ENCODE peak calls at places on chromosomes 13 and 19, in six cellular contexts. D is heart right ventricle; H is CD8-positive, alpha-beta memory T cell; Z is tibial artery; Q is psoas muscle; N is gastrocnemius medialis. C is an unnamed sample. For H3K27me3, the result is how much of the 10 kb centered on the place peaks cover.

GRCh38 chr19:10718205-10719196 is 622 bp downstream of the DNM2 start:
- DNase-seq in Z (peak), Q (peak), D (no peak), H (peak), N (peak), C (no peak)

GRCh38 chr13:67369895-67370660 is 139.9 kb upstream of the PCDH9 start:
- DNase-seq in H (no peak), N (no peak), D (no peak), Z (no peak), Q (no peak), C (no peak)

GRCh38 chr13:102286326-102286725 is 115.5 kb downstream of the FGF14 start:
- DNase-seq in D (no peak), Z (no peak), H (no peak), N (no peak), Q (no peak), C (no peak)

GRCh38 chr19:49872245-49873148 is 4.7 kb downstream of the AKT1S1 start:
- DNase-seq in Z (no peak), N (no peak), Q (peak), D (no peak), H (no peak), C (no peak)

GRCh38 chr19:13727798-13728197 is 36.5 kb upstream of the MRI1 start:
- DNase-seq in Q (no peak), Z (no peak), N (no peak), D (peak), H (no peak), C (no peak)

GRCh38 chr19:45406165-45406956 is at the start of gene POLR1G:
- DNase-seq in H (peak), Q (peak), D (peak), Z (peak), N (peak), C (peak)

GRCh38 chr19:5563941-5564612 is 3.7 kb downstream of the TINCR start:
- DNase-seq in Z (no peak), Q (no peak), N (no peak), H (no peak), D (no peak), C (no peak)

GRCh38 chr13:106609116-106609515 is 41.2 kb upstream of the ARGLU1 start:
- DNase-seq in Z (no peak), D (no peak), H (no peak), N (no peak), Q (no peak), C (no peak)

GRCh38 chr19:29587518-29587986 is 18.5 kb upstream of the POP4 start:
- DNase-seq in N (no peak), D (no peak), H (peak), Z (no peak), Q (no peak), C (no peak)

GRCh38 chr13:74661851-74662250 is 527.6 kb upstream of the KLF12 start:
- DNase-seq in Q (no peak), Z (no peak), N (no peak), H (no peak), D (no peak), C (no peak)

GRCh38 chr13:105971312-105971711 is 564.1 kb downstream of the EFNB2 start:
- DNase-seq in D (no peak), N (no peak), H (no peak), Z (no peak), Q (no peak), C (no peak)

GRCh38 chr13:38775085-38775484 is 88.2 kb downstream of the FREM2 start:
- DNase-seq in Z (no peak), D (no peak), N (no peak), H (no peak), Q (no peak), C (no peak)

GRCh38 chr13:99416411-99417121 is 84.7 kb upstream of the TM9SF2 start:
- DNase-seq in Q (no peak), D (no peak), N (no peak), H (no peak), Z (peak), C (peak)

GRCh38 chr13:25973085-25973484 is 78.7 kb downstream of the SHISA2 start:
- DNase-seq in H (no peak), D (no peak), N (peak), Z (no peak), Q (peak), C (no peak)

GRCh38 chr13:114109646-114110045 is 22.8 kb downstream of the RASA3 start:
- DNase-seq in Q (peak), H (peak), N (peak), D (no peak), Z (peak), C (no peak)

GRCh38 chr13:113649212-113649611 is 8.8 kb downstream of the ATP4B start:
- DNase-seq in D (no peak), Z (peak), Q (no peak), H (no peak), N (peak), C (peak)

GRCh38 chr19:32824906-32825608 is 44.5 kb downstream of the SLC7A9 start:
- DNase-seq in H (no peak), Q (no peak), Z (no peak), N (no peak), D (no peak), C (no peak)

GRCh38 chr13:47454986-47455385 is 546.1 kb downstream of the SUCLA2 start:
- DNase-seq in H (no peak), Q (no peak), D (no peak), N (no peak), Z (no peak), C (no peak)

GRCh38 chr19:2587001-2587719 is 111.2 kb downstream of the GADD45B start:
- DNase-seq in H (no peak), D (no peak), Q (no peak), Z (peak), N (no peak), C (no peak)

GRCh38 chr19:44113784-44114390 is 688 bp downstream of the ZNF225 start:
- DNase-seq in H (no peak), D (peak), N (no peak), Q (no peak), Z (no peak), C (no peak)

GRCh38 chr19:12155324-12155723 is 1.2 kb downstream of the ZNF625 start:
- DNase-seq in D (no peak), H (no peak), Z (no peak), Q (no peak), N (no peak), C (no peak)

GRCh38 chr13:33284916-33285315 is 639 bp downstream of the STARD13 start:
- DNase-seq in Z (no peak), N (no peak), D (no peak), Q (no peak), H (no peak), C (no peak)

GRCh38 chr13:24671367-24672117 is 8.7 kb upstream of the ATP12A start:
- DNase-seq in Z (peak), D (peak), H (peak), Q (no peak), N (no peak), C (no peak)

GRCh38 chr19:11693505-11694499 is 44.9 kb downstream of the ZNF823 start:
- DNase-seq in N (no peak), Z (no peak), Q (no peak), D (no peak), H (no peak), C (no peak)

GRCh38 chr13:113447596-113447995 is 5.7 kb downstream of the ADPRHL1 start:
- DNase-seq in Z (no peak), D (no peak), H (no peak), Q (no peak), N (no peak), C (peak)

GRCh38 chr13:35573639-35574038 is 97.2 kb upstream of the MAB21L1 start:
- DNase-seq in Q (no peak), H (no peak), D (no peak), N (no peak), Z (no peak), C (no peak)

GRCh38 chr19:37467608-37468090 is 405 bp upstream of the ZNF569 start:
- DNase-seq in Z (no peak), Q (no peak), H (no peak), D (peak), N (no peak), C (no peak)

GRCh38 chr13:73355134-73355533 is 296.3 kb downstream of the KLF5 start:
- DNase-seq in Q (no peak), Z (no peak), H (no peak), D (no peak), N (no peak), C (no peak)

GRCh38 chr13:109389892-109390345 is 396.5 kb downstream of the IRS2 start:
- DNase-seq in Q (no peak), H (no peak), D (no peak), Z (no peak), N (no peak), C (no peak)

GRCh38 chr19:28242317-28242927 is 970.5 kb downstream of the UQCRFS1 start:
- DNase-seq in D (peak), N (no peak), Z (no peak), Q (no peak), H (no peak), C (no peak)

GRCh38 chr19:13881231-13881691 is 4.3 kb downstream of the NANOS3 start:
- DNase-seq in Z (no peak), H (no peak), N (no peak), D (no peak), Q (no peak), C (no peak)

GRCh38 chr19:45786533-45786894 is 4.2 kb upstream of the DMPK start:
- DNase-seq in Q (no peak), N (no peak), D (no peak), Z (no peak), H (no peak), C (no peak)

GRCh38 chr19:37304190-37304883 is 66.6 kb upstream of the ZNF527 start:
- DNase-seq in D (peak), Z (no peak), N (no peak), Q (peak), H (no peak), C (peak)

DNA sequence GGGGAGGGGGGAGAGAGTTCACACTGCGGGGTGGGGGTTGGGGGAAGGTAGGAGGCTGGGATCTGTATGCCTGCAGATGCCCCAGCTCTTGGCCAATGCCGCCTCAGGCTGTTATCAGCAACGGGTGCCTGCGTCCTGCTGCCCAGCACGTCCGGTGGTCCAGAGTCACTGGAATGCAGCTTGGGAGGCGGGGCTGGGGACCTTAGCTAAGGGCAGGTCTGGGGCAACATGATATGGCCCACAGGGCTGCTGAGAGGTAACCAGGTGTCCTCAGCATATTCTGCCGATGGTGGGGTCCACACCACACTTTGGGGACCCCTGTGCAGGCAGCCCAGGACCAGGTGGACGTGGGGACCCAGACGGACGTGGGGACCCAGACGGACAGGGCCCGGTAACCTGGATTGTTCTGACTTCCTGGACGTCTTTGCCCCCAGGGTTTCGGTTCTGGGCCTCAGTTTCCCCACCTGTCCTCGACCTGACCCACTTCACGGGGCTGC is 668 bp upstream of the ARHGAP45 start:
- DNase-seq in N (no peak), H (no peak), Q (no peak), D (no peak), Z (no peak), C (no peak)
- H3K4me3 ChIP-seq in N (peak), H (peak), Q (peak), D (no peak), Z (peak), C (peak)

GRCh38 chr19:47695533-47696262 is 17.5 kb upstream of the EHD2 start:
- DNase-seq in H (no peak), Q (no peak), D (no peak), Z (no peak), N (no peak), C (no peak)

GRCh38 chr19:47694466-47695273 is 18.6 kb upstream of the EHD2 start:
- DNase-seq in Q (no peak), H (no peak), D (no peak), Z (no peak), N (no peak), C (no peak)

GRCh38 chr19:47691782-47692181 is 21.4 kb upstream of the EHD2 start:
- DNase-seq in D (no peak), Q (no peak), Z (no peak), H (no peak), N (peak), C (no peak)

GRCh38 chr19:47693903-47694302 is 19.3 kb upstream of the EHD2 start:
- DNase-seq in N (no peak), Q (no peak), D (no peak), H (no peak), Z (no peak), C (no peak)

GRCh38 chr19:47693489-47693888 is 19.7 kb upstream of the EHD2 start:
- DNase-seq in Z (no peak), H (no peak), Q (no peak), D (no peak), N (no peak), C (no peak)
- H3K27ac ChIP-seq in Z (no peak), H (no peak), Q (no peak), D (no peak), N (peak), C (peak)

GRCh38 chr19:41930322-41930722 is 2.1 kb upstream of the ERFL start:
- DNase-seq in H (no peak), N (no peak), Q (no peak), Z (no peak), D (no peak), C (no peak)
- H3K27me3 ChIP-seq in H (under half), N (half or more), Q (half or more), Z (half or more), D (half or more), C (half or more)

DNA sequence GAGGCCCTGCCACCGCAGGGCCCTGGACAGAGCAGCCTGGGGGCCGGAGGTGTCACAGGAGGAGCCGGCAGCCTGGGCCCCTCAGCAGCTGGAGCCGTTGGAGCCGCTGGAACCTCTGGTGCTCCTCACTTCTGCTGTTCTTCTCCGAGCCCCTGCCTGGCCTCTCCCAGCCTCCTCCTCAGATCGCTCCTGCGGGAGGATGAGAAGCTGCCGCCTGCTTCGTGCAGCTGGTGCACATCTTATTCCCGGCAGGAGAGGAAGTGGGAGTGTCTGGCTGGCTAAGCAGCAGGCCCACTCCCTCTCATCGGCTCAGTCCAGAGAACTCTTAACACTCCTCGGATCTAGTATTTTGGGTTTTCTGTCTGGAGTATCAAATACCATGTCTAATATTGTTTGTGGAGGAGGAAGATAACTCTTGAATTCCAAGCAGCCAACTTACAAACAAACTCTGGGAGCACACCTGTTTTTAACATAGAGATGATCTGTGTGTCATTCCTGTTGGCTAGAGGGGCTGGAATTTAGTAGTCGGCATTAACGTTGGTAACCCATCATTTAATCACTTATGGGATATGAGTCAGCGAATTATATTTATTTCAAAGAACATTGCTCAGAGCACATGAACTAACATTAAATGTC is 37.1 kb upstream of the RNF113B start:
- DNase-seq in H (no peak), N (no peak), Q (no peak), D (peak), Z (no peak), C (peak)
- H3K4me3 ChIP-seq in H (no peak), N (no peak), Q (no peak), D (no peak), Z (no peak), C (peak)

GRCh38 chr19:18274776-18275356 is 614 bp upstream of the IQCN start:
- DNase-seq in N (peak), Z (peak), Q (peak), H (peak), D (peak), C (peak)
- H3K27ac ChIP-seq in N (peak), Z (peak), Q (peak), H (peak), D (peak), C (peak)